ENCODE peak calls at places on chromosome 5, in six cellular contexts. C is endothelial cell of umbilical vein, N is HCT116, I is upper lobe of left lung, A is suprapubic skin, E is K562. R is an unnamed sample. For H3K4me1, the result is how much of the 10 kb centered on the place peaks cover.

GRCh38 chr5:95281211-95281610 is 3.7 kb downstream of the MCTP1 start:
- DNase-seq in I (no peak), E (no peak), N (peak), C (no peak), A (no peak), R (no peak)

GRCh38 chr5:24491482-24491881 is 153.3 kb downstream of the CDH10 start:
- DNase-seq in I (no peak), C (no peak), E (no peak), N (no peak), A (no peak), R (no peak)

GRCh38 chr5:16871746-16872339 is 64.2 kb downstream of the MYO10 start:
- DNase-seq in C (no peak), A (no peak), E (no peak), I (no peak), N (no peak), R (no peak)

GRCh38 chr5:178123094-178123986 is 7.5 kb upstream of the RMND5B start:
- DNase-seq in I (peak), N (no peak), C (no peak), E (no peak), A (no peak), R (no peak)

GRCh38 chr5:68088302-68088701 is 127.3 kb upstream of the PIK3R1 start:
- DNase-seq in A (no peak), I (no peak), E (no peak), C (no peak), N (no peak), R (no peak)

GRCh38 chr5:169153405-169153804 is 147.5 kb downstream of the SLIT3 start:
- DNase-seq in N (no peak), C (no peak), E (no peak), A (no peak), I (no peak), R (no peak)

GRCh38 chr5:37182667-37183066 is 66.5 kb downstream of the CPLANE1 start:
- DNase-seq in E (no peak), A (no peak), I (no peak), N (no peak), C (no peak), R (no peak)

GRCh38 chr5:169103586-169104174 is 197.3 kb downstream of the SLIT3 start:
- DNase-seq in I (peak), N (no peak), E (no peak), A (no peak), C (no peak), R (no peak)

GRCh38 chr5:173714551-173715428 is 98.3 kb upstream of the BOD1 start:
- DNase-seq in C (no peak), A (no peak), N (no peak), E (peak), I (no peak), R (no peak)

GRCh38 chr5:109739741-109740140 is 50.0 kb downstream of the MAN2A1 start:
- DNase-seq in A (no peak), N (no peak), E (no peak), I (no peak), C (peak), R (no peak)

GRCh38 chr5:532521-533242 is 8.4 kb upstream of the SLC9A3 start:
- DNase-seq in A (no peak), E (no peak), C (no peak), N (no peak), I (peak), R (no peak)

GRCh38 chr5:119287547-119288073 is 68.2 kb upstream of the TNFAIP8 start:
- DNase-seq in I (no peak), N (no peak), C (peak), A (no peak), E (no peak), R (no peak)

GRCh38 chr5:122715095-122715494 is 59.8 kb upstream of the SNX2 start:
- DNase-seq in C (no peak), A (no peak), I (no peak), E (no peak), N (no peak), R (no peak)

GRCh38 chr5:40716000-40716399 is 36.3 kb downstream of the PTGER4 start:
- DNase-seq in N (no peak), I (no peak), A (no peak), E (no peak), C (peak), R (no peak)

GRCh38 chr5:80140496-80140895 is 105.3 kb downstream of the THBS4 start:
- DNase-seq in I (no peak), A (no peak), E (no peak), N (no peak), C (no peak), R (no peak)

DNA sequence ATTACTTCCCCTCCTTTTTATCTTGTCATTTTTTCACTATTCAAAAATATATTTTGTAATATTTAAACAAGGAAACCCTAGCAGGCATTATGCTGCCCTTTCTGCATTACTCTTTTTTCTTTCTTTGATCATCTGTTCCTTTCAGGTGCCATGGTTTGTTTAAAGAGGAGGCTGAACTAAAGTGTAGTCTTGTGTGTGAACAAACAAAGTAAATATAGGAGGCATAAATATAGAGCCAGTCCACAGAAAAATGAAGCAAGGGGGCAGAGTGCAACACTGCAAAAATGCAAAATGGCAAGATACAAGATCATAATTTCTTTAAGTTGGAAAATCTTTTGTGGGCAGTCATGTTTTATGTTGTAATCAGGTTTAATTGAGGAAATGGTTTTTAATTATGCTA is 947.3 kb upstream of the COX7C start:
- DNase-seq in A (no peak), C (no peak), E (no peak), I (no peak), N (no peak), R (no peak)
- TF ChIP-seq POLR2AphosphoS5 in A (no peak), C (no peak), E (no peak), I (no peak), N (no peak), R (no peak)

GRCh38 chr5:132489051-132489770 is 1.4 kb downstream of the IRF1 start:
- DNase-seq in E (no peak), N (no peak), I (no peak), A (no peak), C (no peak), R (peak)
- H3K4me1 ChIP-seq in E (under half), N (under half), I (half or more), A (under half), C (under half), R (half or more)

DNA sequence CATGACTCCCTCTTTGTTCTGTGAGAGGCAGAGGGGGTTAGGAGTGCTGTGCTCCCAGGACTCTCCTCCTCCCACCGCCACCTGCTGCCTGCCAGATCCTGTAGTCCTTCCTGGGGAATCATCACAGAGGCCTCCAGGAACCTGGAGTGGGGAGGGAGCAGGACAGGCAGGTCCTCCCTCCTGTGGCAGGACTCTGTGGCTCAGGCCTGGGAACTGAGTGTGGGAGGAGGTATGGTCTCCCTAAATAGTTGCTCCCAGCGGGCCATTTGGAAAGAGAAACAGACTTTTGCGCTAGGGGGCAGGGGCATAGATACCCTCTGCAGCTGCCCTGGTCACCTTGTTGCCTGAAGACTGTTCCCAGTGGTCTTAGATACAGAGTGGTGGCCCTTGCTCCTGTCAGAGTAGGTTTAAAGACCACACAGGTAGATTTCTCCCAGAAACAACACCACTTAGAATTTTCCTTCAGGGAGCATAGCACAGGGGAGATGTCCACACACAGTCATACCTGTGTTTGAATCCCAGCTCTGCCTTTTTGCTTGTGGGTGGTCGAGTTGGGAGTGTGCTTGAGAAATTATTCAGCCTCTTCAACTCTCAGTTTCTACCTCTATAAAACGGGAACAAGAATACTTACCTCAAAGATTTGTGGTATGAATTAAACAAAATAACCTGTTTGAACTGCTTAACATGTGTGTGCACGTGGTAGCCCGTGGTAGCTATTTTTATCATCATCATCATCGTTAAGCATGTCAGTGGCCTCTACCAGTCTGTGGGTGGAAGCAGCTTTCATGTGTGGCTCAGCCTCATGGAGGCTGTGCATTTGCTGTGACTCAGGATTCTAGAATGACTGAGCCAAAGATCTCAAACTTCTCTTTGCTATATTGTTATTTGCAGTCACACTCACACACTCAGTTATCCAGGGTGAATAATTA is 55.8 kb downstream of the SLC22A5 start:
- DNase-seq in N (no peak), C (no peak), I (no peak), A (no peak), E (peak), R (peak)
- TF ChIP-seq POLR2A in N (no peak), C (no peak), I (peak), A (no peak), E (no peak), R (no peak)

GRCh38 chr5:124460666-124461065 is 285.8 kb downstream of the ZNF608 start:
- DNase-seq in I (no peak), E (no peak), N (no peak), A (no peak), C (no peak), R (no peak)

GRCh38 chr5:124460000-124460399 is 286.4 kb downstream of the ZNF608 start:
- DNase-seq in A (no peak), N (no peak), I (no peak), E (no peak), C (no peak), R (no peak)

GRCh38 chr5:124463840-124464239 is 282.6 kb downstream of the ZNF608 start:
- DNase-seq in N (no peak), I (no peak), E (no peak), A (no peak), C (no peak), R (no peak)

GRCh38 chr5:124461110-124461509 is 285.3 kb downstream of the ZNF608 start:
- DNase-seq in N (no peak), C (no peak), I (no peak), A (no peak), E (no peak), R (no peak)

DNA sequence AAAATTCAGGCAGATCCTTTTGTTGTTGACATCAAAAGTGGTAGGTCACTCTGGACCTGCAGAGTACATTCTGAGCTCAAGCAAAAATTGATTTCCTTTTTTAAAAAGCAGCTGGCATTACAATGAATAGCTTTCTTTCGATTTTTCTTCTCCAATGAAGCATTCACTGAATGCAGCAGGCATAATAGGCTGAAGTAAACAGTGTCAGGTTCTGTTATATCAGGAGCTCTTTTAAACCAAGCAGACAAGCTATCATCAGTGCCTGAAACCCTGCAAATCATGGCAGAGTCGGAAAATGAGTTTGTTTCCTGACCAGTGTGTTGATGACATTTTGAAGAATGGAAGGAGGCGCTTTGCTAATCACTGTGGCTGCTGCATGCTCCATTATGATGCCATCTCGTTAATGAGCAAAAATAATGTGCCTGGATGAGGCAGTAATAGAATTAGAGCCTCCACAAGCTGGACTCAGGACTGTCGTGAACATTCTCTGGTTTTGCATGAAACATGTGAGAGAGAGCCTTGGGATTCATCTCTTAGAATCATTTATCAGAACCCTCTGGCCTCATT is 284.5 kb downstream of the ZNF608 start:
- DNase-seq in N (no peak), C (no peak), E (no peak), I (no peak), A (no peak), R (no peak)
- TF ChIP-seq POLR2AphosphoS5 in N (no peak), C (no peak), E (no peak), I (no peak), A (no peak), R (no peak)

R was measured in transverse colon.